ENCODE peak calls at places on chromosomes 5 and 9, in nine cellular contexts. M is GM12878, I is GM23338, W is HL-60, Q is Panc1, S is HepG2, X is SK-N-SH, C is A549, L is HCT116. D is an unnamed sample.
A peak's percentile ranks its signal among the peaks of the same experiment; 100 is the strongest.

GRCh38 chr5:138177936-138178515 is 404 bp downstream of the BRD8 start:
- DNase-seq in M (no peak), I (peak; percentile 65), W (no peak), Q (no peak), S (peak; percentile 23), X (peak; percentile 55), C (peak; percentile 43), L (no peak), D (peak; percentile 67)

GRCh38 chr5:68534131-68534940 is 318.8 kb downstream of the PIK3R1 start:
- DNase-seq in M (no peak), I (no peak), W (no peak), Q (no peak), S (peak; percentile 2), X (peak; percentile 52), C (no peak), L (no peak), D (no peak)

GRCh38 chr5:107704686-107705389 is 34.1 kb upstream of the EFNA5 start:
- DNase-seq in M (no peak), I (no peak), W (no peak), Q (no peak), S (no peak), X (no peak), C (no peak), L (no peak), D (no peak)

GRCh38 chr5:14066326-14066725 is 76.8 kb upstream of the TRIO start:
- DNase-seq in M (no peak), I (no peak), W (no peak), Q (no peak), S (no peak), X (no peak), C (no peak), L (no peak), D (no peak)

GRCh38 chr9:38346811-38347735 is 45.4 kb upstream of the ALDH1B1 start:
- DNase-seq in M (no peak), I (peak; percentile 58), W (no peak), Q (no peak), S (no peak), X (no peak), C (no peak), L (no peak), D (no peak)

GRCh38 chr5:90337449-90338052 is 72.0 kb downstream of the CETN3 start:
- DNase-seq in M (no peak), I (no peak), W (no peak), Q (no peak), S (peak; percentile 55), X (no peak), C (no peak), L (no peak), D (no peak)

GRCh38 chr5:158979749-158980521 is 119.8 kb downstream of the EBF1 start:
- DNase-seq in M (no peak), I (peak; percentile 22), W (no peak), Q (no peak), S (no peak), X (no peak), C (peak; percentile 60), L (no peak), D (no peak)

GRCh38 chr9:112012026-112012902 is 115.7 kb downstream of the UGCG start:
- DNase-seq in M (peak; percentile 96), I (no peak), W (peak; percentile 83), Q (peak; percentile 91), S (peak; percentile 66), X (no peak), C (peak; percentile 76), L (peak; percentile 91), D (peak; percentile 19)

GRCh38 chr9:16387382-16387781 is 483.1 kb downstream of the BNC2 start:
- DNase-seq in M (no peak), I (no peak), W (no peak), Q (no peak), S (no peak), X (no peak), C (no peak), L (no peak), D (no peak)

DNA sequence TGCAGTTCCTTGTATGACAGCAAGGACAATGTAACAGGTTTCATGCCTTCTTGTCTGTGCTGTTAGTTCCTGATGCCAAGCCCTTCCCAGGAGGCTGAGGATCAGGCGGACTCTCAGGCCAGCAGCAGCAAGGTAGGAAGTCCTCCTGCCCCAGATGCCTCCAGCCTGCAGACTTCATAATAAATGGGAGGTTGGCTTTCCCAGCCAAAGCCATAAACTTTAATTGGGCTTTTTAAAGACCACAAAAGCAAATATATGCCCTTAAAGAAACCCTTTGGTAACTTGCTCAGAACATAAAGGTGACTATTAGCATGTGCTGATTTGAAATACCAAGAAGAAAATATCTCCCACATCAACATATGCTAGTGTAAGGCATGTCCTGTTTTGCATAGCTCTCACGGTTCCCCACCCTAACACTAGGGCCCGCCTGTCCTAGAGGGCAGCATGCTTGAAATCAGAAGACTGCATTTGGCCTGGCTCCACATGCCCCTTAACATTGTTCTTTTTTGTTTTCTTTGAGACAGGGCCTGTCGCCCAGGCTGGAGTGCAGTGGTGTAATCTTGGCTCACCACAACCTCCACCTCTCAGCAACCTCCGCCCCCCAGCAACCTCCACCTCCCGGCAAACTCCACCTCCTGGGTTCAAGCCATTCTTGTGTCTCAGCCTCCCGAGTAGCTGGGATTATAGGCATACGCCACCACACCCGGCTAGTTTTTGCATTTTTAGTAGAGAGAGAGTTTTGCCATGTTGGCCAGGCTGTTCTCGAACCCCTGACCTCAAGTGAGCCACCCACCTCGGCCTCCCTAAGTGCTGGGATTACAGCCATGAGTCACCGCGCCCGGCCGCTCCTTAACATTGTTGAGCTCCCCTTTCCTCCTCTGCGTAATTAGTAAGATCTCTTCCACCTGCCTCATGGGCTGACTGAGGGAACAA is 44.6 kb upstream of the FCN1 start:
- DNase-seq in M (no peak), I (no peak), W (no peak), Q (no peak), S (no peak), X (no peak), C (no peak), L (no peak), D (no peak)
- TF ChIP-seq REST in M (no peak), I (no peak), W (no peak), Q (no peak), S (no peak), X (no peak), C (no peak), L (no peak), D (no peak)

GRCh38 chr9:92440751-92441046 is 16.4 kb upstream of the OMD start:
- DNase-seq in M (peak; percentile 37), I (no peak), W (no peak), Q (no peak), S (no peak), X (no peak), C (no peak), L (no peak), D (no peak)

GRCh38 chr9:92444841-92445240 is 20.6 kb upstream of the OMD start:
- DNase-seq in M (no peak), I (no peak), W (no peak), Q (no peak), S (no peak), X (no peak), C (no peak), L (no peak), D (no peak)

GRCh38 chr9:92435263-92435662 is 11.0 kb upstream of the OMD start:
- DNase-seq in M (no peak), I (no peak), W (no peak), Q (no peak), S (no peak), X (no peak), C (no peak), L (no peak), D (no peak)

GRCh38 chr9:92439921-92440750 is 15.9 kb upstream of the OMD start:
- DNase-seq in M (no peak), I (no peak), W (no peak), Q (no peak), S (no peak), X (no peak), C (no peak), L (no peak), D (no peak)

GRCh38 chr9:92438900-92439526 is 14.7 kb upstream of the OMD start:
- DNase-seq in M (no peak), I (no peak), W (no peak), Q (no peak), S (no peak), X (peak; percentile 19), C (no peak), L (peak; percentile 3), D (no peak)
- TF ChIP-seq REST in M (no peak), I (no peak), W (no peak), Q (no peak), S (no peak), X (no peak), C (no peak), L (no peak), D (no peak)

GRCh38 chr5:9165567-9165966 is 380.3 kb downstream of the SEMA5A start:
- DNase-seq in M (no peak), I (no peak), W (no peak), Q (no peak), S (no peak), X (no peak), C (no peak), L (no peak), D (no peak)

GRCh38 chr5:9166202-9167147 is 379.4 kb downstream of the SEMA5A start:
- DNase-seq in M (no peak), I (no peak), W (no peak), Q (no peak), S (no peak), X (no peak), C (no peak), L (no peak), D (no peak)

GRCh38 chr5:9170026-9170425 is 375.8 kb downstream of the SEMA5A start:
- DNase-seq in M (no peak), I (no peak), W (no peak), Q (no peak), S (no peak), X (no peak), C (no peak), L (no peak), D (no peak)

GRCh38 chr5:9173281-9174048 is 372.4 kb downstream of the SEMA5A start:
- DNase-seq in M (no peak), I (no peak), W (no peak), Q (no peak), S (no peak), X (no peak), C (no peak), L (no peak), D (no peak)

GRCh38 chr5:9168791-9169611 is 376.9 kb downstream of the SEMA5A start:
- DNase-seq in M (no peak), I (no peak), W (no peak), Q (no peak), S (no peak), X (no peak), C (no peak), L (no peak), D (no peak)
- TF ChIP-seq REST in M (no peak), I (no peak), W (no peak), Q (no peak), S (no peak), X (no peak), C (no peak), L (no peak), D (no peak)

DNA sequence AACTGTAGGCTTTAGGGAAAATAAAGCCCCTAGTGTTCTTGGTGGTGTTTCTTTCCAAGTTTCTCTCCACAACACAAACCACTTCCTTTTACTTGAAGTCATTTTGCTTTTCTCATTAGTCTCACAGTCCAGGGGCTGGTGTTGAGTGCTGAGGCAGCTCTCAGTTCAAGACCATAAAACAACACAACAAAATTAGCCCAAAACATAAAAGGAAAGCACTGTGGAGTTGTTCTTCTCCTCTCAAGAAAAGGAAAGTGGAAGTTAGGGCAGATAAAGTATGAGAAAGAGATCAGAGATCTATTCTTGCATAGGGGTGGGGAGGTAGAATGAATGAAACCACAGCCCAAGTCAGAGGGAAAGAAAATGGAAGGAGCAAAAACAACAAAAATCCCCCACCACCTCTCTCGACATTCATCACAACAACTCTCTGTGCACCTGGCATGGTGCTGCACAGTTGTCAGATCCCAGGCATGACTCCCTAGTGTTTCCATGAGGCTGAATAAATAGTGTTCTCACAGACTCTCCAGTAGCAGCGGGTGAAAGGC is 569.9 kb downstream of the RAB3C start:
- DNase-seq in M (no peak), I (no peak), W (no peak), Q (no peak), S (no peak), X (no peak), C (no peak), L (no peak), D (no peak)
- TF ChIP-seq REST in M (no peak), I (no peak), W (no peak), Q (no peak), S (no peak), X (no peak), C (no peak), L (no peak), D (no peak)

D was measured in K562.